ENCODE peak calls at places on chromosomes 2 and 18, in nine cellular contexts. One of them, this sample, is unnamed. For H3K4me1, the result is how much of the 10 kb centered on the place peaks cover.

GRCh38 chr2:240992572-240993291 is 5.7 kb upstream of the SNED1 start:
- DNase-seq in CD8-positive, alpha-beta memory T cell: no peak
- DNase-seq in colonic mucosa: no peak
- DNase-seq in ovary: peak
- DNase-seq in HepG2: no peak
- DNase-seq in lower lobe of right lung: peak
- DNase-seq in mucosa of descending colon: peak
- DNase-seq in psoas muscle: no peak
- DNase-seq in CD4-positive, alpha-beta memory T cell: no peak
- DNase-seq in this sample: no peak

GRCh38 chr18:8439091-8439490 is 170.1 kb upstream of the RAB12 start:
- DNase-seq in mucosa of descending colon: no peak
- DNase-seq in CD4-positive, alpha-beta memory T cell: no peak
- DNase-seq in ovary: no peak
- DNase-seq in psoas muscle: no peak
- DNase-seq in lower lobe of right lung: no peak
- DNase-seq in CD8-positive, alpha-beta memory T cell: no peak
- DNase-seq in HepG2: no peak
- DNase-seq in colonic mucosa: no peak
- DNase-seq in this sample: no peak

GRCh38 chr18:72086421-72086820 is 457.7 kb downstream of the CBLN2 start:
- DNase-seq in CD4-positive, alpha-beta memory T cell: no peak
- DNase-seq in CD8-positive, alpha-beta memory T cell: peak
- DNase-seq in mucosa of descending colon: no peak
- DNase-seq in HepG2: peak
- DNase-seq in psoas muscle: no peak
- DNase-seq in ovary: no peak
- DNase-seq in lower lobe of right lung: no peak
- DNase-seq in colonic mucosa: no peak
- DNase-seq in this sample: no peak

GRCh38 chr18:79764131-79764530 is 33.6 kb upstream of the KCNG2 start:
- DNase-seq in lower lobe of right lung: no peak
- DNase-seq in colonic mucosa: no peak
- DNase-seq in HepG2: no peak
- DNase-seq in psoas muscle: no peak
- DNase-seq in ovary: no peak
- DNase-seq in CD4-positive, alpha-beta memory T cell: no peak
- DNase-seq in mucosa of descending colon: no peak
- DNase-seq in CD8-positive, alpha-beta memory T cell: no peak
- DNase-seq in this sample: peak

GRCh38 chr18:21450913-21451312 is 149.6 kb downstream of the ESCO1 start:
- DNase-seq in CD4-positive, alpha-beta memory T cell: no peak
- DNase-seq in ovary: no peak
- DNase-seq in psoas muscle: no peak
- DNase-seq in lower lobe of right lung: no peak
- DNase-seq in mucosa of descending colon: no peak
- DNase-seq in CD8-positive, alpha-beta memory T cell: no peak
- DNase-seq in colonic mucosa: no peak
- DNase-seq in HepG2: no peak
- DNase-seq in this sample: no peak

GRCh38 chr18:51135795-51136194 is 61.7 kb downstream of the MEX3C start:
- DNase-seq in colonic mucosa: no peak
- DNase-seq in CD8-positive, alpha-beta memory T cell: no peak
- DNase-seq in mucosa of descending colon: no peak
- DNase-seq in lower lobe of right lung: no peak
- DNase-seq in ovary: no peak
- DNase-seq in CD4-positive, alpha-beta memory T cell: no peak
- DNase-seq in psoas muscle: no peak
- DNase-seq in HepG2: peak
- DNase-seq in this sample: no peak

GRCh38 chr2:15472133-15472532 is 89.0 kb downstream of the NBAS start:
- DNase-seq in colonic mucosa: no peak
- DNase-seq in psoas muscle: no peak
- DNase-seq in ovary: no peak
- DNase-seq in CD4-positive, alpha-beta memory T cell: no peak
- DNase-seq in lower lobe of right lung: no peak
- DNase-seq in mucosa of descending colon: no peak
- DNase-seq in CD8-positive, alpha-beta memory T cell: no peak
- DNase-seq in HepG2: no peak
- DNase-seq in this sample: no peak

GRCh38 chr18:27860701-27861107 is 316.2 kb downstream of the CDH2 start:
- DNase-seq in colonic mucosa: no peak
- DNase-seq in HepG2: peak
- DNase-seq in CD4-positive, alpha-beta memory T cell: no peak
- DNase-seq in lower lobe of right lung: no peak
- DNase-seq in psoas muscle: no peak
- DNase-seq in ovary: no peak
- DNase-seq in CD8-positive, alpha-beta memory T cell: no peak
- DNase-seq in mucosa of descending colon: no peak
- DNase-seq in this sample: no peak

GRCh38 chr2:178225011-178225817 is 30.9 kb downstream of the OSBPL6 start:
- DNase-seq in HepG2: no peak
- DNase-seq in CD4-positive, alpha-beta memory T cell: no peak
- DNase-seq in lower lobe of right lung: no peak
- DNase-seq in mucosa of descending colon: no peak
- DNase-seq in psoas muscle: no peak
- DNase-seq in ovary: no peak
- DNase-seq in CD8-positive, alpha-beta memory T cell: no peak
- DNase-seq in colonic mucosa: no peak
- DNase-seq in this sample: no peak

GRCh38 chr2:136058951-136059530 is 58.9 kb downstream of the CXCR4 start:
- DNase-seq in CD8-positive, alpha-beta memory T cell: no peak
- DNase-seq in mucosa of descending colon: no peak
- DNase-seq in psoas muscle: no peak
- DNase-seq in lower lobe of right lung: no peak
- DNase-seq in CD4-positive, alpha-beta memory T cell: no peak
- DNase-seq in HepG2: no peak
- DNase-seq in colonic mucosa: no peak
- DNase-seq in ovary: no peak
- DNase-seq in this sample: no peak

GRCh38 chr2:216083464-216084279 is 2.0 kb downstream of the TMEM169 start:
- DNase-seq in HepG2: peak
- DNase-seq in CD8-positive, alpha-beta memory T cell: no peak
- DNase-seq in mucosa of descending colon: no peak
- DNase-seq in colonic mucosa: no peak
- DNase-seq in ovary: no peak
- DNase-seq in psoas muscle: no peak
- DNase-seq in lower lobe of right lung: no peak
- DNase-seq in CD4-positive, alpha-beta memory T cell: no peak
- DNase-seq in this sample: no peak

GRCh38 chr2:20173064-20173463 is 51.9 kb downstream of the SDC1 start:
- DNase-seq in colonic mucosa: no peak
- DNase-seq in mucosa of descending colon: no peak
- DNase-seq in CD8-positive, alpha-beta memory T cell: no peak
- DNase-seq in psoas muscle: no peak
- DNase-seq in CD4-positive, alpha-beta memory T cell: no peak
- DNase-seq in HepG2: no peak
- DNase-seq in ovary: no peak
- DNase-seq in lower lobe of right lung: no peak
- DNase-seq in this sample: no peak

GRCh38 chr18:78948707-78949106 is 30.9 kb upstream of the SALL3 start:
- DNase-seq in HepG2: no peak
- DNase-seq in CD8-positive, alpha-beta memory T cell: no peak
- DNase-seq in psoas muscle: no peak
- DNase-seq in ovary: no peak
- DNase-seq in colonic mucosa: no peak
- DNase-seq in CD4-positive, alpha-beta memory T cell: no peak
- DNase-seq in lower lobe of right lung: no peak
- DNase-seq in mucosa of descending colon: no peak
- DNase-seq in this sample: no peak

GRCh38 chr2:120439637-120440384 is 93.9 kb downstream of the INHBB start:
- DNase-seq in CD4-positive, alpha-beta memory T cell: no peak
- DNase-seq in HepG2: peak
- DNase-seq in lower lobe of right lung: no peak
- DNase-seq in psoas muscle: no peak
- DNase-seq in ovary: no peak
- DNase-seq in mucosa of descending colon: no peak
- DNase-seq in CD8-positive, alpha-beta memory T cell: no peak
- DNase-seq in colonic mucosa: no peak
- DNase-seq in this sample: no peak

GRCh38 chr2:10504370-10504993 is 56.4 kb upstream of the ODC1 start:
- DNase-seq in psoas muscle: no peak
- DNase-seq in ovary: no peak
- DNase-seq in CD8-positive, alpha-beta memory T cell: no peak
- DNase-seq in mucosa of descending colon: no peak
- DNase-seq in CD4-positive, alpha-beta memory T cell: no peak
- DNase-seq in lower lobe of right lung: no peak
- DNase-seq in HepG2: no peak
- DNase-seq in colonic mucosa: peak
- DNase-seq in this sample: no peak

GRCh38 chr2:38601463-38602135 is 1.1 kb downstream of the HNRNPLL start:
- DNase-seq in CD8-positive, alpha-beta memory T cell: no peak
- DNase-seq in CD4-positive, alpha-beta memory T cell: peak
- DNase-seq in mucosa of descending colon: no peak
- DNase-seq in colonic mucosa: no peak
- DNase-seq in ovary: no peak
- DNase-seq in psoas muscle: no peak
- DNase-seq in HepG2: peak
- DNase-seq in lower lobe of right lung: no peak
- DNase-seq in this sample: no peak

DNA sequence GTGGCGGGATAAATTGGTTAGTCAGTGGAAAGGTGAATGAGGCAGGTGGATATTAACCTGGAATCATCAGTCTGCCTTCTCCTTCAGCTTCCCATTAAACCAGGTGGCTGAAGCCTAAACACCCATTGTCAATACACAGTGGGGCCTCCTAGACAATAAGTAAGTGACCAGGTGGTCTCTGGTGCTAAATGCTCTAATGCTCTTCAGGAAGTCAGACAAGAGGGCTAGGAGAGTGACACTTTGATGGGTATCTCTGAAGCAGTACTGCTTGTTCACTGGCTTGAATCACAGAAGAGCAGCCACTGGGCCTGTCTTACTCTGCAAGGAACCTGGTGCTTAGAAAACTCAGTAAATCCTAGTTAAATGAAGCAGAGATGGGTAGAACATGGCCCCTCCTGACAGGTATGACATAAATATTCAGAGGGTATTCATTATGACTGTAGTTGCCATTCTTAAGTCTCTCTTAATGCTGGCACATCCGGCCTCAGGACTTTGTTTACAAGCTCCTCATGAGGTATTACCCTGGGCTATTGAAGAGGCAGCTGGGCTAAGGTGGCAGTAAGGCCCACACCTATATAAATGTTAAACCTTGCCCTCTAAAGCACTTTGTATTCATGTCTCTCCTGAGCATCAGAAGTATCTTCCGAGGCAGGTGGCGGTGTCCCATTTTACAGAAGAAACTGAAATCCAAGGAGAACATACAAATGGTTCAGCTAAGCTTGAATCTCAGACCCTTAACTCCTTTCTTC is 104.9 kb downstream of the NCK2 start:
- DNase-seq in HepG2: no peak
- DNase-seq in CD8-positive, alpha-beta memory T cell: no peak
- DNase-seq in ovary: no peak
- DNase-seq in mucosa of descending colon: no peak
- DNase-seq in CD4-positive, alpha-beta memory T cell: no peak
- DNase-seq in psoas muscle: no peak
- DNase-seq in lower lobe of right lung: no peak
- DNase-seq in colonic mucosa: no peak
- DNase-seq in this sample: no peak
- H3K4me1 ChIP-seq in HepG2: under half
- H3K4me1 ChIP-seq in CD8-positive, alpha-beta memory T cell: half or more
- H3K4me1 ChIP-seq in ovary: under half
- H3K4me1 ChIP-seq in mucosa of descending colon: under half
- H3K4me1 ChIP-seq in CD4-positive, alpha-beta memory T cell: half or more
- H3K4me1 ChIP-seq in psoas muscle: under half
- H3K4me1 ChIP-seq in lower lobe of right lung: under half
- H3K4me1 ChIP-seq in colonic mucosa: under half
- H3K4me1 ChIP-seq in this sample: under half

GRCh38 chr2:127508025-127508620 is 18.2 kb downstream of the IWS1 start:
- DNase-seq in lower lobe of right lung: no peak
- DNase-seq in ovary: no peak
- DNase-seq in CD4-positive, alpha-beta memory T cell: no peak
- DNase-seq in psoas muscle: no peak
- DNase-seq in mucosa of descending colon: no peak
- DNase-seq in CD8-positive, alpha-beta memory T cell: no peak
- DNase-seq in colonic mucosa: no peak
- DNase-seq in HepG2: no peak
- DNase-seq in this sample: no peak
- H3K4me3 ChIP-seq in lower lobe of right lung: no peak
- H3K4me3 ChIP-seq in ovary: no peak
- H3K4me3 ChIP-seq in CD4-positive, alpha-beta memory T cell: no peak
- H3K4me3 ChIP-seq in psoas muscle: no peak
- H3K4me3 ChIP-seq in mucosa of descending colon: no peak
- H3K4me3 ChIP-seq in CD8-positive, alpha-beta memory T cell: no peak
- H3K4me3 ChIP-seq in colonic mucosa: no peak
- H3K4me3 ChIP-seq in HepG2: no peak
- H3K4me3 ChIP-seq in this sample: no peak

GRCh38 chr2:173087793-173088493 is 12.3 kb downstream of the MAP3K20 start:
- DNase-seq in psoas muscle: no peak
- DNase-seq in CD8-positive, alpha-beta memory T cell: no peak
- DNase-seq in CD4-positive, alpha-beta memory T cell: no peak
- DNase-seq in ovary: no peak
- DNase-seq in HepG2: peak
- DNase-seq in colonic mucosa: no peak
- DNase-seq in lower lobe of right lung: no peak
- DNase-seq in mucosa of descending colon: no peak
- DNase-seq in this sample: no peak
- H3K4me1 ChIP-seq in psoas muscle: half or more
- H3K4me1 ChIP-seq in CD8-positive, alpha-beta memory T cell: under half
- H3K4me1 ChIP-seq in CD4-positive, alpha-beta memory T cell: under half
- H3K4me1 ChIP-seq in ovary: under half
- H3K4me1 ChIP-seq in HepG2: under half
- H3K4me1 ChIP-seq in colonic mucosa: under half
- H3K4me1 ChIP-seq in lower lobe of right lung: under half
- H3K4me1 ChIP-seq in mucosa of descending colon: under half
- H3K4me1 ChIP-seq in this sample: under half

GRCh38 chr2:44829771-44830170 is 111.7 kb upstream of the SIX3 start:
- DNase-seq in ovary: no peak
- DNase-seq in mucosa of descending colon: no peak
- DNase-seq in colonic mucosa: no peak
- DNase-seq in CD8-positive, alpha-beta memory T cell: no peak
- DNase-seq in HepG2: no peak
- DNase-seq in psoas muscle: no peak
- DNase-seq in lower lobe of right lung: no peak
- DNase-seq in CD4-positive, alpha-beta memory T cell: no peak
- DNase-seq in this sample: no peak

GRCh38 chr2:44834656-44835055 is 106.8 kb upstream of the SIX3 start:
- DNase-seq in lower lobe of right lung: no peak
- DNase-seq in mucosa of descending colon: no peak
- DNase-seq in CD4-positive, alpha-beta memory T cell: no peak
- DNase-seq in colonic mucosa: no peak
- DNase-seq in HepG2: no peak
- DNase-seq in CD8-positive, alpha-beta memory T cell: no peak
- DNase-seq in ovary: no peak
- DNase-seq in psoas muscle: no peak
- DNase-seq in this sample: no peak

GRCh38 chr2:44836174-44836573 is 105.3 kb upstream of the SIX3 start:
- DNase-seq in colonic mucosa: no peak
- DNase-seq in mucosa of descending colon: no peak
- DNase-seq in CD8-positive, alpha-beta memory T cell: no peak
- DNase-seq in ovary: no peak
- DNase-seq in psoas muscle: no peak
- DNase-seq in CD4-positive, alpha-beta memory T cell: no peak
- DNase-seq in HepG2: no peak
- DNase-seq in lower lobe of right lung: no peak
- DNase-seq in this sample: no peak

GRCh38 chr2:44836916-44837315 is 104.6 kb upstream of the SIX3 start:
- DNase-seq in lower lobe of right lung: no peak
- DNase-seq in psoas muscle: no peak
- DNase-seq in HepG2: no peak
- DNase-seq in ovary: no peak
- DNase-seq in CD4-positive, alpha-beta memory T cell: no peak
- DNase-seq in colonic mucosa: no peak
- DNase-seq in mucosa of descending colon: no peak
- DNase-seq in CD8-positive, alpha-beta memory T cell: no peak
- DNase-seq in this sample: no peak

GRCh38 chr2:44833123-44834069 is 108.1 kb upstream of the SIX3 start:
- DNase-seq in mucosa of descending colon: no peak
- DNase-seq in ovary: no peak
- DNase-seq in CD8-positive, alpha-beta memory T cell: no peak
- DNase-seq in psoas muscle: no peak
- DNase-seq in CD4-positive, alpha-beta memory T cell: no peak
- DNase-seq in lower lobe of right lung: no peak
- DNase-seq in colonic mucosa: no peak
- DNase-seq in HepG2: no peak
- DNase-seq in this sample: no peak
- H3K4me3 ChIP-seq in mucosa of descending colon: no peak
- H3K4me3 ChIP-seq in ovary: no peak
- H3K4me3 ChIP-seq in CD8-positive, alpha-beta memory T cell: no peak
- H3K4me3 ChIP-seq in psoas muscle: no peak
- H3K4me3 ChIP-seq in CD4-positive, alpha-beta memory T cell: no peak
- H3K4me3 ChIP-seq in lower lobe of right lung: no peak
- H3K4me3 ChIP-seq in colonic mucosa: no peak
- H3K4me3 ChIP-seq in HepG2: no peak
- H3K4me3 ChIP-seq in this sample: no peak